ENCODE peak calls at places on chromosomes 3 and 15, in six cellular contexts. One of them, this sample, is unnamed.

GRCh38 chr3:151386063-151386462 is 1.5 kb upstream of the P2RY12 start:
- DNase-seq in effector CD4-positive, alpha-beta T cell: no peak
- DNase-seq in right lobe of liver: no peak
- DNase-seq in midbrain: no peak
- DNase-seq in PC-3: no peak
- DNase-seq in brain microvascular endothelial cell: no peak
- DNase-seq in this sample: no peak

GRCh38 chr3:11680509-11680908 is 36.8 kb upstream of the VGLL4 start:
- DNase-seq in PC-3: no peak
- DNase-seq in right lobe of liver: no peak
- DNase-seq in effector CD4-positive, alpha-beta T cell: no peak
- DNase-seq in midbrain: no peak
- DNase-seq in brain microvascular endothelial cell: no peak
- DNase-seq in this sample: no peak

GRCh38 chr3:157159037-157159761 is 748 bp downstream of the CCNL1 start:
- DNase-seq in effector CD4-positive, alpha-beta T cell: peak
- DNase-seq in right lobe of liver: peak
- DNase-seq in brain microvascular endothelial cell: peak
- DNase-seq in midbrain: peak
- DNase-seq in PC-3: peak
- DNase-seq in this sample: no peak

GRCh38 chr15:72958634-72959033 is 93.6 kb upstream of the NEO1 start:
- DNase-seq in PC-3: no peak
- DNase-seq in brain microvascular endothelial cell: no peak
- DNase-seq in effector CD4-positive, alpha-beta T cell: no peak
- DNase-seq in right lobe of liver: peak
- DNase-seq in midbrain: no peak
- DNase-seq in this sample: no peak

GRCh38 chr3:151838574-151839312 is 24.8 kb downstream of the AADAC start:
- DNase-seq in midbrain: peak
- DNase-seq in effector CD4-positive, alpha-beta T cell: no peak
- DNase-seq in brain microvascular endothelial cell: peak
- DNase-seq in PC-3: peak
- DNase-seq in right lobe of liver: peak
- DNase-seq in this sample: peak

GRCh38 chr3:46669191-46669999 is 24.1 kb downstream of the ALS2CL start:
- DNase-seq in PC-3: no peak
- DNase-seq in brain microvascular endothelial cell: no peak
- DNase-seq in right lobe of liver: peak
- DNase-seq in midbrain: no peak
- DNase-seq in effector CD4-positive, alpha-beta T cell: no peak
- DNase-seq in this sample: no peak

GRCh38 chr3:60839242-60839641 is 412.0 kb downstream of the FHIT start:
- DNase-seq in effector CD4-positive, alpha-beta T cell: no peak
- DNase-seq in midbrain: peak
- DNase-seq in brain microvascular endothelial cell: peak
- DNase-seq in right lobe of liver: no peak
- DNase-seq in PC-3: peak
- DNase-seq in this sample: no peak

GRCh38 chr3:4656646-4657318 is 163.6 kb downstream of the ITPR1 start:
- DNase-seq in PC-3: no peak
- DNase-seq in brain microvascular endothelial cell: no peak
- DNase-seq in midbrain: no peak
- DNase-seq in right lobe of liver: no peak
- DNase-seq in effector CD4-positive, alpha-beta T cell: no peak
- DNase-seq in this sample: no peak

GRCh38 chr3:122974764-122975162 is 52.8 kb downstream of the SEMA5B start:
- DNase-seq in right lobe of liver: no peak
- DNase-seq in brain microvascular endothelial cell: peak
- DNase-seq in midbrain: no peak
- DNase-seq in effector CD4-positive, alpha-beta T cell: no peak
- DNase-seq in PC-3: peak
- DNase-seq in this sample: no peak

GRCh38 chr15:54580643-54581042 is 602.4 kb downstream of the UNC13C start:
- DNase-seq in PC-3: peak
- DNase-seq in brain microvascular endothelial cell: no peak
- DNase-seq in right lobe of liver: no peak
- DNase-seq in midbrain: no peak
- DNase-seq in effector CD4-positive, alpha-beta T cell: no peak
- DNase-seq in this sample: no peak

GRCh38 chr3:184233127-184233843 is 3.9 kb downstream of the VWA5B2 start:
- DNase-seq in midbrain: no peak
- DNase-seq in brain microvascular endothelial cell: no peak
- DNase-seq in right lobe of liver: no peak
- DNase-seq in effector CD4-positive, alpha-beta T cell: no peak
- DNase-seq in PC-3: no peak
- DNase-seq in this sample: no peak

GRCh38 chr3:13626396-13626795 is 77.5 kb downstream of the FBLN2 start:
- DNase-seq in brain microvascular endothelial cell: no peak
- DNase-seq in PC-3: no peak
- DNase-seq in midbrain: no peak
- DNase-seq in effector CD4-positive, alpha-beta T cell: no peak
- DNase-seq in right lobe of liver: no peak
- DNase-seq in this sample: no peak

GRCh38 chr15:52463638-52464037 is 65.0 kb downstream of the MYO5A start:
- DNase-seq in PC-3: peak
- DNase-seq in effector CD4-positive, alpha-beta T cell: no peak
- DNase-seq in midbrain: no peak
- DNase-seq in brain microvascular endothelial cell: no peak
- DNase-seq in right lobe of liver: no peak
- DNase-seq in this sample: no peak

GRCh38 chr15:85030301-85031049 is 48.8 kb downstream of the PDE8A start:
- DNase-seq in effector CD4-positive, alpha-beta T cell: no peak
- DNase-seq in brain microvascular endothelial cell: peak
- DNase-seq in PC-3: peak
- DNase-seq in midbrain: no peak
- DNase-seq in right lobe of liver: no peak
- DNase-seq in this sample: no peak

GRCh38 chr3:53350652-53351051 is 3.3 kb upstream of the DCP1A start:
- DNase-seq in brain microvascular endothelial cell: peak
- DNase-seq in midbrain: no peak
- DNase-seq in PC-3: peak
- DNase-seq in right lobe of liver: no peak
- DNase-seq in effector CD4-positive, alpha-beta T cell: no peak
- DNase-seq in this sample: no peak

GRCh38 chr15:101710806-101711205 is 13.5 kb downstream of the TARS3 start:
- DNase-seq in brain microvascular endothelial cell: peak
- DNase-seq in PC-3: no peak
- DNase-seq in right lobe of liver: no peak
- DNase-seq in effector CD4-positive, alpha-beta T cell: no peak
- DNase-seq in midbrain: no peak
- DNase-seq in this sample: no peak

GRCh38 chr15:63015618-63016017 is 26.9 kb upstream of the TPM1 start:
- DNase-seq in brain microvascular endothelial cell: peak
- DNase-seq in right lobe of liver: peak
- DNase-seq in effector CD4-positive, alpha-beta T cell: no peak
- DNase-seq in PC-3: peak
- DNase-seq in midbrain: no peak
- DNase-seq in this sample: no peak

GRCh38 chr3:26353052-26353451 is 269.5 kb upstream of the LRRC3B start:
- DNase-seq in midbrain: no peak
- DNase-seq in PC-3: no peak
- DNase-seq in effector CD4-positive, alpha-beta T cell: no peak
- DNase-seq in brain microvascular endothelial cell: no peak
- DNase-seq in right lobe of liver: no peak
- DNase-seq in this sample: no peak

GRCh38 chr15:74403981-74404563 is 29.7 kb downstream of the SEMA7A start:
- DNase-seq in right lobe of liver: no peak
- DNase-seq in PC-3: no peak
- DNase-seq in midbrain: no peak
- DNase-seq in brain microvascular endothelial cell: no peak
- DNase-seq in effector CD4-positive, alpha-beta T cell: no peak
- DNase-seq in this sample: no peak

GRCh38 chr3:10247679-10248183 is 528 bp upstream of the TATDN2 start:
- DNase-seq in brain microvascular endothelial cell: no peak
- DNase-seq in effector CD4-positive, alpha-beta T cell: no peak
- DNase-seq in right lobe of liver: no peak
- DNase-seq in midbrain: no peak
- DNase-seq in PC-3: no peak
- DNase-seq in this sample: no peak

GRCh38 chr3:52405601-52406115 is 39.2 kb downstream of the SEMA3G start:
- DNase-seq in right lobe of liver: no peak
- DNase-seq in brain microvascular endothelial cell: no peak
- DNase-seq in effector CD4-positive, alpha-beta T cell: no peak
- DNase-seq in PC-3: no peak
- DNase-seq in midbrain: no peak
- DNase-seq in this sample: no peak

GRCh38 chr3:172272699-172273098 is 175.6 kb downstream of the GHSR start:
- DNase-seq in right lobe of liver: no peak
- DNase-seq in brain microvascular endothelial cell: no peak
- DNase-seq in midbrain: no peak
- DNase-seq in PC-3: no peak
- DNase-seq in effector CD4-positive, alpha-beta T cell: no peak
- DNase-seq in this sample: no peak

GRCh38 chr15:68177747-68178146 is 27.4 kb downstream of the CALML4 start:
- DNase-seq in right lobe of liver: no peak
- DNase-seq in brain microvascular endothelial cell: no peak
- DNase-seq in effector CD4-positive, alpha-beta T cell: no peak
- DNase-seq in PC-3: no peak
- DNase-seq in midbrain: no peak
- DNase-seq in this sample: no peak

GRCh38 chr15:75666823-75667501 is 19.2 kb downstream of the SNX33 start:
- DNase-seq in effector CD4-positive, alpha-beta T cell: no peak
- DNase-seq in PC-3: peak
- DNase-seq in midbrain: no peak
- DNase-seq in brain microvascular endothelial cell: peak
- DNase-seq in right lobe of liver: no peak
- DNase-seq in this sample: peak

GRCh38 chr15:57595011-57595866 is 3.5 kb downstream of the MYZAP start:
- DNase-seq in right lobe of liver: no peak
- DNase-seq in brain microvascular endothelial cell: no peak
- DNase-seq in midbrain: no peak
- DNase-seq in PC-3: no peak
- DNase-seq in effector CD4-positive, alpha-beta T cell: no peak
- DNase-seq in this sample: no peak

GRCh38 chr3:3074551-3075257 is 35.5 kb downstream of the IL5RA start:
- DNase-seq in right lobe of liver: no peak
- DNase-seq in PC-3: no peak
- DNase-seq in effector CD4-positive, alpha-beta T cell: no peak
- DNase-seq in midbrain: no peak
- DNase-seq in brain microvascular endothelial cell: no peak
- DNase-seq in this sample: no peak

GRCh38 chr15:42073418-42073817 is 20.9 kb downstream of the PLA2G4D start:
- DNase-seq in brain microvascular endothelial cell: no peak
- DNase-seq in PC-3: no peak
- DNase-seq in effector CD4-positive, alpha-beta T cell: no peak
- DNase-seq in right lobe of liver: no peak
- DNase-seq in midbrain: no peak
- DNase-seq in this sample: no peak

GRCh38 chr15:44010114-44010513 is 183.3 kb downstream of the WDR76 start:
- DNase-seq in right lobe of liver: no peak
- DNase-seq in midbrain: no peak
- DNase-seq in brain microvascular endothelial cell: no peak
- DNase-seq in effector CD4-positive, alpha-beta T cell: no peak
- DNase-seq in PC-3: no peak
- DNase-seq in this sample: no peak

GRCh38 chr3:98556164-98557130 is 24.7 kb downstream of the GPR15 start:
- DNase-seq in right lobe of liver: no peak
- DNase-seq in brain microvascular endothelial cell: peak
- DNase-seq in effector CD4-positive, alpha-beta T cell: peak
- DNase-seq in midbrain: no peak
- DNase-seq in PC-3: no peak
- DNase-seq in this sample: no peak

GRCh38 chr3:16723994-16724393 is 118.8 kb upstream of the DAZL start:
- DNase-seq in effector CD4-positive, alpha-beta T cell: no peak
- DNase-seq in PC-3: peak
- DNase-seq in midbrain: no peak
- DNase-seq in right lobe of liver: no peak
- DNase-seq in brain microvascular endothelial cell: peak
- DNase-seq in this sample: no peak

GRCh38 chr3:71226565-71227281 is 356.8 kb downstream of the FOXP1 start:
- DNase-seq in right lobe of liver: no peak
- DNase-seq in effector CD4-positive, alpha-beta T cell: peak
- DNase-seq in midbrain: no peak
- DNase-seq in PC-3: no peak
- DNase-seq in brain microvascular endothelial cell: peak
- DNase-seq in this sample: no peak

GRCh38 chr3:49500408-49501257 is 30.6 kb downstream of the DAG1 start:
- DNase-seq in midbrain: no peak
- DNase-seq in brain microvascular endothelial cell: peak
- DNase-seq in right lobe of liver: peak
- DNase-seq in effector CD4-positive, alpha-beta T cell: no peak
- DNase-seq in PC-3: peak
- DNase-seq in this sample: peak

GRCh38 chr3:76456322-76456721 is 583.6 kb upstream of the ROBO2 start:
- DNase-seq in effector CD4-positive, alpha-beta T cell: no peak
- DNase-seq in PC-3: peak
- DNase-seq in midbrain: no peak
- DNase-seq in right lobe of liver: no peak
- DNase-seq in brain microvascular endothelial cell: no peak
- DNase-seq in this sample: peak

GRCh38 chr3:6526321-6526720 is 334.6 kb upstream of the GRM7 start:
- DNase-seq in PC-3: peak
- DNase-seq in effector CD4-positive, alpha-beta T cell: no peak
- DNase-seq in brain microvascular endothelial cell: no peak
- DNase-seq in midbrain: no peak
- DNase-seq in right lobe of liver: no peak
- DNase-seq in this sample: no peak

GRCh38 chr3:50189274-50189673 is 2.1 kb upstream of the GNAT1 start:
- DNase-seq in right lobe of liver: peak
- DNase-seq in brain microvascular endothelial cell: peak
- DNase-seq in PC-3: peak
- DNase-seq in effector CD4-positive, alpha-beta T cell: no peak
- DNase-seq in midbrain: peak
- DNase-seq in this sample: no peak

GRCh38 chr15:31031471-31032064 is 40.1 kb upstream of the MTMR10 start:
- DNase-seq in PC-3: no peak
- DNase-seq in right lobe of liver: no peak
- DNase-seq in midbrain: no peak
- DNase-seq in brain microvascular endothelial cell: peak
- DNase-seq in effector CD4-positive, alpha-beta T cell: no peak
- DNase-seq in this sample: no peak